ENCODE peak calls at places on chromosomes 12 and 14, in ten cellular contexts. Y is sigmoid colon, I is lower leg skin, G is A549, H is Peyer's patch, N is transverse colon, O is adrenal gland, K is IMR-90, L is gastrocnemius medialis, F is body of pancreas. V is an unnamed sample.

GRCh38 chr14:94770815-94771190 is 890 bp upstream of the GSC start:
- DNase-seq in L (no peak), F (no peak), Y (no peak), K (no peak), O (no peak), I (no peak), H (no peak), G (no peak), N (no peak), V (no peak)

GRCh38 chr14:100341301-100342031 is 18.3 kb downstream of the SLC25A47 start:
- DNase-seq in L (peak; percentile 52), F (peak; percentile 63), Y (no peak), I (peak; percentile 55), O (peak; percentile 81), H (no peak), G (peak; percentile 75), N (no peak), K (peak; percentile 95), V (peak; percentile 75)

GRCh38 chr12:69480698-69481097 is 10.5 kb downstream of the FRS2 start:
- DNase-seq in I (no peak), F (no peak), G (no peak), O (no peak), K (no peak), L (no peak), N (no peak), Y (no peak), H (no peak), V (no peak)

GRCh38 chr14:59771577-59771976 is 99.0 kb downstream of the RTN1 start:
- DNase-seq in L (no peak), N (no peak), K (peak; percentile 8), G (no peak), O (no peak), H (no peak), F (no peak), Y (no peak), I (no peak), V (no peak)

GRCh38 chr14:52131640-52132320 is 62.9 kb upstream of the NID2 start:
- DNase-seq in O (peak; percentile 76), K (peak; percentile 96), Y (peak; percentile 93), I (peak; percentile 57), G (peak; percentile 82), F (peak; percentile 90), N (peak; percentile 84), H (no peak), L (peak; percentile 42), V (peak; percentile 50)

GRCh38 chr12:92899388-92900001 is 29.6 kb downstream of the EEA1 start:
- DNase-seq in I (peak; percentile 92), N (peak; percentile 59), K (peak; percentile 99), O (peak; percentile 96), H (no peak), G (peak; percentile 82), L (peak; percentile 96), Y (peak; percentile 94), F (peak; percentile 38), V (peak; percentile 54)

GRCh38 chr12:19575307-19576243 is 136.3 kb downstream of the AEBP2 start:
- DNase-seq in O (peak; percentile 82), Y (peak; percentile 75), N (no peak), H (no peak), F (peak; percentile 46), I (peak; percentile 36), G (no peak), K (peak; percentile 74), L (peak; percentile 20), V (peak; percentile 33)

GRCh38 chr12:124916370-124917134 is 2.1 kb upstream of the UBC start:
- DNase-seq in H (no peak), L (peak; percentile 91), G (no peak), F (peak; percentile 87), Y (peak; percentile 92), O (peak; percentile 91), N (peak; percentile 84), K (peak; percentile 93), I (peak; percentile 91), V (no peak)

GRCh38 chr14:71698027-71698426 is 234.2 kb upstream of the RGS6 start:
- DNase-seq in G (no peak), Y (no peak), H (no peak), O (no peak), K (no peak), F (no peak), L (no peak), I (no peak), N (no peak), V (no peak)

GRCh38 chr14:91373591-91374245 is 43.9 kb downstream of the CCDC88C start:
- DNase-seq in N (no peak), K (no peak), F (no peak), H (no peak), Y (no peak), G (no peak), O (no peak), L (no peak), I (no peak), V (peak; percentile 29)

GRCh38 chr12:111438501-111438900 is 32.8 kb downstream of the SH2B3 start:
- DNase-seq in L (no peak), I (no peak), G (no peak), N (peak; percentile 63), Y (no peak), H (no peak), O (peak; percentile 53), F (peak; percentile 55), K (peak; percentile 51), V (no peak)

GRCh38 chr12:47361389-47362031 is 281.8 kb upstream of the AMIGO2 start:
- DNase-seq in H (no peak), F (no peak), I (peak; percentile 25), G (no peak), K (no peak), N (peak; percentile 40), L (no peak), O (peak; percentile 6), Y (no peak), V (no peak)

GRCh38 chr12:95918194-95918993 is 24.0 kb downstream of the CCDC38 start:
- DNase-seq in G (peak; percentile 53), I (peak; percentile 33), F (peak; percentile 57), L (peak; percentile 15), Y (no peak), K (peak; percentile 42), N (peak; percentile 15), H (no peak), O (peak; percentile 65), V (no peak)

GRCh38 chr12:45268672-45269406 is 52.9 kb downstream of the ANO6 start:
- DNase-seq in G (peak; percentile 35), N (peak; percentile 50), L (peak; percentile 39), K (peak; percentile 82), H (no peak), I (peak; percentile 57), O (peak; percentile 90), F (peak; percentile 82), Y (peak; percentile 86), V (peak; percentile 24)

GRCh38 chr12:12784911-12785814 is at the start of gene APOLD1:
- DNase-seq in K (no peak), H (no peak), G (no peak), Y (peak; percentile 68), O (peak; percentile 44), F (peak; percentile 17), N (no peak), I (peak; percentile 37), L (peak; percentile 51), V (no peak)
- TF ChIP-seq POLR2A in K (no peak), H (no peak), G (no peak), Y (peak; percentile 38), O (peak; percentile 62), F (no peak), N (peak; percentile 44), I (peak; percentile 4), L (peak; percentile 67), V (no peak)

DNA sequence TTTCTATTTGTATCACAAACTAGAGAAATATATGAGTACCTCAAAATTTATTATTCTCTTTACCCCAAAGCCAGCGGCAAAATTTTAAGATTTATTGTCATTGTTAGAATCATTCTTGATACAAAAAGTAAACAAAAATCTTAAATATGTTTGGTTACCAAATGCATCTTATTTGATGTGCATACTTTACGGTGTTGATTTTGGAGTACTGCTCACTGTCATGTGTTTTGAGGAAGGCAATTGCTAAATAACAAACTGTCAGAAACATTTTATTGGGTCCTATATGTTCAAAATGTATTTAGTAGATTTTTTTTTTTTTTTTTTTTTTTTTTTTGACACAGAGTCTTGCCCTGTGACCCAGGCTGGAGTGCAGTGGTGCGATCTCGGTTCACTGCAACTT is 124.9 kb downstream of the PTPRR start:
- DNase-seq in H (no peak), N (no peak), F (no peak), L (no peak), Y (no peak), O (no peak), G (no peak), I (no peak), K (no peak), V (no peak)
- TF ChIP-seq POLR2A in H (no peak), N (no peak), F (no peak), L (no peak), Y (no peak), O (no peak), G (no peak), I (no peak), K (no peak), V (no peak)

GRCh38 chr12:51951199-51951842 is at the start of gene ACVR1B:
- DNase-seq in F (peak; percentile 92), O (peak; percentile 94), L (peak; percentile 87), H (peak; percentile 93), I (peak; percentile 91), K (peak; percentile 90), N (peak; percentile 94), G (peak; percentile 55), Y (peak; percentile 96), V (peak; percentile 84)
- TF ChIP-seq POLR2A in F (peak; percentile 37), O (no peak), L (peak; percentile 91), H (peak; percentile 54), I (no peak), K (no peak), N (peak; percentile 58), G (peak; percentile 46), Y (no peak), V (peak; percentile 9)

DNA sequence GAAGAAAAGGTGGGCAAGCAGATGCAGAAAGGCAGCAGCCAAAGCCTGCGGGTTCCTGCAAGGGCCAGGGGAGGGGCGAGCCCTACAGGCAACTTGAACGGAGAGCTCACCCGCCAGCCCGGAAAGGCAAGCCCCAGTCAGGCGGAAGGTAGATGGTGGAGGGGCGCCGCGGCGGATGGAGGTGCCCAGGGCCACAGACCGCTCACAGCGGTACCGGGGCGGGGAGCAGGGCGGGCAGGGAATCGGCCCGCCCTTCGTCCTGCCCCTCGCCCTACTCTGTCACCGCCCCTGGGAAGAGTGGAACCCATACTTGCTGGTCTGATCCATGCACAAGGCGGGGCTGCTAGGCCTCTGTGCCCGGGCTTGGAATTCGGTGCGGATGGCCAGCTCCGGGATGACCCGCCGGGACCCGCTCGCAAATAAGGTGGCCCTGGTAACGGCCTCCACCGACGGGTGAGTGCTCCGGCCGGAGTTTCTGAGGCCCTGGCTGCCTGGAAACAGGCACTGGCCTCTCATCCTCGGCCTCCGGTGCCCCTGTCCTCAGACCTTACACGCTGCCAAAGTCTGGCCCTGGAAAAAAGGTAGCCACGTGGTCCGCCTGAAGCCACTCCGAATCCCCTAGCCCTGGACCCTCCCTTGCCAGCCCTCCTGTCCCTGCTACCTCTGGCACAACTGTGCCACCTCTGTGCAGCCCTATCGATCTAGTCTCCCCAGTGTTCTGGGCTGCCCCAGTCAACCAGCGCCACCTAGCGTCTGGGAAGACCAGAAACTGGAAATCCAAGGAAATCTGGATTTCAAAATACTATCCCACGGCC is at the start of gene DHRS4:
- DNase-seq in N (peak; percentile 88), L (peak; percentile 70), I (peak; percentile 73), K (peak; percentile 76), O (peak; percentile 84), Y (peak; percentile 90), F (peak; percentile 89), G (peak; percentile 64), H (peak; percentile 88), V (peak; percentile 65)
- TF ChIP-seq POLR2A in N (peak; percentile 71), L (peak; percentile 65), I (no peak), K (peak; percentile 66), O (no peak), Y (no peak), F (peak; percentile 49), G (peak; percentile 53), H (peak; percentile 39), V (peak; percentile 50)

GRCh38 chr14:104479901-104480300 is 99.7 kb upstream of the C14orf180 start:
- DNase-seq in K (no peak), H (no peak), O (no peak), I (no peak), F (no peak), L (no peak), G (no peak), Y (no peak), N (no peak), V (no peak)
- TF ChIP-seq POLR2A in K (no peak), H (no peak), O (no peak), I (no peak), F (no peak), L (no peak), G (no peak), Y (no peak), N (no peak), V (no peak)